ENCODE peak calls at places on chromosome 14, in ten cellular contexts. O is SJSA1; W is fibroblast of lung; K is transverse colon; P is PC-3; G is HepG2; J is effector memory CD4-positive, alpha-beta T cell; Q is GM06990; Z is IMR-90; M is AG04450. H is an unnamed sample. For H3K27me3, the result is how much of the 10 kb centered on the place peaks cover.

GRCh38 chr14:96224480-96225096 is 19.9 kb downstream of the BDKRB2 start:
- DNase-seq in O (no peak), W (no peak), K (peak), P (no peak), G (no peak), J (no peak), Q (no peak), Z (no peak), M (no peak), H (no peak)

GRCh38 chr14:22925513-22925912 is 3.7 kb downstream of the PRMT5 start:
- DNase-seq in O (no peak), W (no peak), K (no peak), P (no peak), G (no peak), J (no peak), Q (no peak), Z (no peak), M (no peak), H (no peak)

GRCh38 chr14:69657961-69658360 is 46.6 kb downstream of the SUSD6 start:
- DNase-seq in O (no peak), W (peak), K (peak), P (peak), G (peak), J (no peak), Q (no peak), Z (peak), M (no peak), H (no peak)

GRCh38 chr14:30630248-30630647 is 8.1 kb downstream of the SCFD1 start:
- DNase-seq in O (no peak), W (no peak), K (no peak), P (no peak), G (no peak), J (no peak), Q (no peak), Z (no peak), M (no peak), H (no peak)

GRCh38 chr14:100474176-100474575 is 113.0 kb downstream of the BEGAIN start:
- DNase-seq in O (peak), W (no peak), K (no peak), P (no peak), G (no peak), J (no peak), Q (no peak), Z (no peak), M (no peak), H (no peak)

GRCh38 chr14:95006479-95006878 is 150.8 kb downstream of the DICER1 start:
- DNase-seq in O (no peak), W (no peak), K (no peak), P (no peak), G (no peak), J (no peak), Q (no peak), Z (no peak), M (no peak), H (no peak)

GRCh38 chr14:87955501-87955900 is 37.5 kb downstream of the GALC start:
- DNase-seq in O (no peak), W (no peak), K (no peak), P (no peak), G (no peak), J (no peak), Q (no peak), Z (no peak), M (no peak), H (no peak)

GRCh38 chr14:37091651-37092050 is 80.8 kb downstream of the SLC25A21 start:
- DNase-seq in O (no peak), W (no peak), K (no peak), P (no peak), G (no peak), J (no peak), Q (no peak), Z (peak), M (no peak), H (no peak)

GRCh38 chr14:21219120-21219519 is 50.1 kb downstream of the HNRNPC start:
- DNase-seq in O (no peak), W (no peak), K (no peak), P (no peak), G (no peak), J (no peak), Q (no peak), Z (no peak), M (no peak), H (no peak)

GRCh38 chr14:63713765-63714164 is 14.1 kb downstream of the SGPP1 start:
- DNase-seq in O (no peak), W (peak), K (no peak), P (peak), G (no peak), J (no peak), Q (no peak), Z (peak), M (no peak), H (no peak)

GRCh38 chr14:68947802-68948201 is 31.3 kb downstream of the ACTN1 start:
- DNase-seq in O (peak), W (peak), K (peak), P (no peak), G (no peak), J (no peak), Q (no peak), Z (peak), M (no peak), H (peak)

GRCh38 chr14:99274346-99275221 is 2.6 kb upstream of the BCL11B start:
- DNase-seq in O (peak), W (peak), K (peak), P (peak), G (peak), J (no peak), Q (peak), Z (peak), M (no peak), H (no peak)

GRCh38 chr14:100604709-100605108 is 17.5 kb upstream of the BEGAIN start:
- DNase-seq in O (no peak), W (no peak), K (peak), P (no peak), G (no peak), J (no peak), Q (no peak), Z (no peak), M (no peak), H (no peak)

DNA sequence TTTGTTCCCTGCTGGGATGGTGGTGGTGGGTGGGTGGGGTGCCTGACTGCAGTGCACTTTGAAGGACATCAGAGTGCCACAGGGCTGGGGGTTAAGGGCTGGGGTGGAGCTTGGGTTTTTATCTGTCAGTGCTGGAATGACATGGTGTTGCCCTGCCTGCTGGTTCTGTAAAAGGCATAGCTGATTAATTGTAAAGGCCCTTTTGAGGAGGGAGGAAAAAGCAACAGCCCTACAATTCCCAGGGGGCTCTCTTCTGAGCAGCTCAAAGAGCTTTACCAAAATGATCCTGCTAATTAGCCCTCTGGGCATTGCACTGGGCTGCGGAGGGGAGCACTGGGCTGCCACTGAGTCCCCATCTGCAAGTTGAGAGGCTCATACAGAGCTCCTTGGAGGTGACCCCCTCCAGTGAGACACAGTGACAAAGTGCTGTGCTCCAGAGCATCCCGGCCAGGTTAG is 21.2 kb downstream of the PLEKHG3 start:
- DNase-seq in O (no peak), W (no peak), K (no peak), P (no peak), G (no peak), J (no peak), Q (no peak), Z (no peak), M (no peak), H (peak)
- H3K4me3 ChIP-seq in O (no peak), W (no peak), K (no peak), P (no peak), G (no peak), J (peak), Q (no peak), Z (no peak), M (no peak), H (no peak)

GRCh38 chr14:40273417-40273816 is 841.2 kb upstream of the FBXO33 start:
- DNase-seq in O (no peak), W (no peak), K (no peak), P (no peak), G (no peak), J (no peak), Q (no peak), Z (no peak), M (no peak), H (no peak)

GRCh38 chr14:40268236-40268635 is 836.0 kb upstream of the FBXO33 start:
- DNase-seq in O (no peak), W (no peak), K (no peak), P (no peak), G (no peak), J (no peak), Q (no peak), Z (no peak), M (no peak), H (no peak)

GRCh38 chr14:40269436-40269835 is 837.2 kb upstream of the FBXO33 start:
- DNase-seq in O (no peak), W (no peak), K (no peak), P (no peak), G (no peak), J (no peak), Q (no peak), Z (no peak), M (no peak), H (no peak)

GRCh38 chr14:40271480-40271879 is 839.2 kb upstream of the FBXO33 start:
- DNase-seq in O (no peak), W (no peak), K (no peak), P (peak), G (no peak), J (no peak), Q (no peak), Z (no peak), M (no peak), H (no peak)
- H3K27me3 ChIP-seq in O (under half), W (under half), K (under half), P (under half), G (under half), J (under half), Q (under half), Z (under half), M (under half), H (under half)

GRCh38 chr14:75126679-75127473 is at the start of gene NEK9:
- DNase-seq in O (peak), W (peak), K (peak), P (peak), G (peak), J (peak), Q (peak), Z (peak), M (no peak), H (peak)

GRCh38 chr14:75127903-75128595 is 1.2 kb upstream of the NEK9 start:
- DNase-seq in O (no peak), W (no peak), K (peak), P (no peak), G (peak), J (no peak), Q (no peak), Z (no peak), M (no peak), H (no peak)

GRCh38 chr14:75126121-75126544 is 715 bp downstream of the NEK9 start:
- DNase-seq in O (no peak), W (peak), K (no peak), P (no peak), G (no peak), J (no peak), Q (no peak), Z (no peak), M (no peak), H (no peak)

GRCh38 chr14:75123991-75124390 is 2.9 kb downstream of the NEK9 start:
- DNase-seq in O (peak), W (peak), K (peak), P (peak), G (no peak), J (no peak), Q (no peak), Z (peak), M (no peak), H (no peak)

DNA sequence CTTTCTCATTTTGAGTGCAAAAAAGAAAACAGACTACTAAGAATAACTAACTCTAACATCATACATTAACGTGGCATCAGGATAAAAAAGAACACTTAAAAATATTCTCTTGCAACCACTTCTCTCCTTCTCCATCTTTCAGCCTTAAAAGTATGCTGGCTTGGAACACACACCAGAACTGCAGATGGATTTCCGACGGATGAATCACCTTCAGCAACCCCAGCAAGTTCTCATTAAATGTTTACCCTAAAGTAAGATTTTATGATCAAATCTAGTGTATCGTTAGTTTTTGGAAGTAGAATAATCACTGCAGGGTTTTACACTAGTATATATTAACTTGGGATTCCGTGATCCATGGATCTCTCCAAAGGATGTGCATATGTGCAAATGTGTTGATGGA is 1.2 kb downstream of the NEK9 start:
- DNase-seq in O (no peak), W (peak), K (no peak), P (peak), G (no peak), J (no peak), Q (no peak), Z (peak), M (no peak), H (no peak)
- H3K4me3 ChIP-seq in O (peak), W (peak), K (no peak), P (peak), G (peak), J (no peak), Q (peak), Z (peak), M (peak), H (peak)

GRCh38 chr14:76377675-76378074 is 1.7 kb downstream of the ESRRB start:
- DNase-seq in O (no peak), W (no peak), K (no peak), P (no peak), G (no peak), J (no peak), Q (no peak), Z (no peak), M (no peak), H (no peak)
- H3K27me3 ChIP-seq in O (under half), W (half or more), K (half or more), P (half or more), G (half or more), J (under half), Q (under half), Z (half or more), M (half or more), H (under half)